ENCODE peak calls at places on chromosomes 3 and 15, in five cellular contexts. One of them, this sample, is unnamed.

GRCh38 chr15:55318588-55319494 is at the start of the genes PIGB and PIGBOS1:
- DNase-seq in body of pancreas: peak
- DNase-seq in left cardiac atrium: peak
- DNase-seq in hepatic stellate cell: peak
- DNase-seq in dermis microvascular lymphatic vessel endothelial cell: peak
- DNase-seq in this sample: peak

GRCh38 chr15:55742927-55743614 is at the start of gene PRTG:
- DNase-seq in hepatic stellate cell: peak
- DNase-seq in body of pancreas: peak
- DNase-seq in dermis microvascular lymphatic vessel endothelial cell: peak
- DNase-seq in left cardiac atrium: peak
- DNase-seq in this sample: peak

GRCh38 chr15:81377871-81378270 is 3.9 kb upstream of the TMC3 start:
- DNase-seq in body of pancreas: no peak
- DNase-seq in left cardiac atrium: no peak
- DNase-seq in hepatic stellate cell: no peak
- DNase-seq in dermis microvascular lymphatic vessel endothelial cell: no peak
- DNase-seq in this sample: no peak

GRCh38 chr3:193589616-193590015 is 3.4 kb upstream of the OPA1 start:
- DNase-seq in body of pancreas: no peak
- DNase-seq in hepatic stellate cell: no peak
- DNase-seq in dermis microvascular lymphatic vessel endothelial cell: no peak
- DNase-seq in left cardiac atrium: no peak
- DNase-seq in this sample: no peak

GRCh38 chr15:78211189-78211921 is 23.0 kb downstream of the ACSBG1 start:
- DNase-seq in body of pancreas: peak
- DNase-seq in dermis microvascular lymphatic vessel endothelial cell: no peak
- DNase-seq in hepatic stellate cell: no peak
- DNase-seq in left cardiac atrium: no peak
- DNase-seq in this sample: no peak

GRCh38 chr3:37988931-37989525 is 1.6 kb upstream of the VILL start:
- DNase-seq in dermis microvascular lymphatic vessel endothelial cell: no peak
- DNase-seq in hepatic stellate cell: no peak
- DNase-seq in left cardiac atrium: no peak
- DNase-seq in body of pancreas: peak
- DNase-seq in this sample: no peak

GRCh38 chr3:30112904-30113484 is 493.4 kb upstream of the TGFBR2 start:
- DNase-seq in body of pancreas: no peak
- DNase-seq in dermis microvascular lymphatic vessel endothelial cell: peak
- DNase-seq in left cardiac atrium: no peak
- DNase-seq in hepatic stellate cell: no peak
- DNase-seq in this sample: no peak

GRCh38 chr15:48066456-48066855 is 54.3 kb upstream of the SLC24A5 start:
- DNase-seq in dermis microvascular lymphatic vessel endothelial cell: no peak
- DNase-seq in hepatic stellate cell: no peak
- DNase-seq in left cardiac atrium: no peak
- DNase-seq in body of pancreas: no peak
- DNase-seq in this sample: no peak

GRCh38 chr3:151265866-151266265 is 12.5 kb downstream of the P2RY14 start:
- DNase-seq in hepatic stellate cell: no peak
- DNase-seq in dermis microvascular lymphatic vessel endothelial cell: no peak
- DNase-seq in body of pancreas: no peak
- DNase-seq in left cardiac atrium: no peak
- DNase-seq in this sample: no peak

GRCh38 chr15:100598655-100599054 is 3.3 kb downstream of the LINS1 start:
- DNase-seq in hepatic stellate cell: no peak
- DNase-seq in left cardiac atrium: no peak
- DNase-seq in dermis microvascular lymphatic vessel endothelial cell: no peak
- DNase-seq in body of pancreas: no peak
- DNase-seq in this sample: no peak

GRCh38 chr3:177615015-177615414 is 417.7 kb upstream of the TBL1XR1 start:
- DNase-seq in dermis microvascular lymphatic vessel endothelial cell: peak
- DNase-seq in body of pancreas: peak
- DNase-seq in left cardiac atrium: peak
- DNase-seq in hepatic stellate cell: peak
- DNase-seq in this sample: peak

GRCh38 chr15:25780479-25781255 is 82.5 kb downstream of the ATP10A start:
- DNase-seq in body of pancreas: no peak
- DNase-seq in left cardiac atrium: no peak
- DNase-seq in dermis microvascular lymphatic vessel endothelial cell: no peak
- DNase-seq in hepatic stellate cell: no peak
- DNase-seq in this sample: no peak

GRCh38 chr3:23676093-23676492 is 129.7 kb upstream of the UBE2E1 start:
- DNase-seq in left cardiac atrium: no peak
- DNase-seq in hepatic stellate cell: peak
- DNase-seq in body of pancreas: no peak
- DNase-seq in dermis microvascular lymphatic vessel endothelial cell: no peak
- DNase-seq in this sample: no peak

GRCh38 chr3:127784865-127785710 is 37.2 kb downstream of the MGLL start:
- DNase-seq in hepatic stellate cell: no peak
- DNase-seq in body of pancreas: no peak
- DNase-seq in left cardiac atrium: no peak
- DNase-seq in dermis microvascular lymphatic vessel endothelial cell: peak
- DNase-seq in this sample: no peak

GRCh38 chr3:150210461-150211110 is 197.5 kb upstream of the TSC22D2 start:
- DNase-seq in dermis microvascular lymphatic vessel endothelial cell: no peak
- DNase-seq in left cardiac atrium: no peak
- DNase-seq in hepatic stellate cell: no peak
- DNase-seq in body of pancreas: no peak
- DNase-seq in this sample: no peak

GRCh38 chr3:71112576-71112975 is 471.0 kb downstream of the FOXP1 start:
- DNase-seq in hepatic stellate cell: no peak
- DNase-seq in dermis microvascular lymphatic vessel endothelial cell: peak
- DNase-seq in left cardiac atrium: no peak
- DNase-seq in body of pancreas: no peak
- DNase-seq in this sample: no peak

GRCh38 chr3:11530153-11530721 is 113.5 kb downstream of the VGLL4 start:
- DNase-seq in body of pancreas: no peak
- DNase-seq in left cardiac atrium: peak
- DNase-seq in dermis microvascular lymphatic vessel endothelial cell: no peak
- DNase-seq in hepatic stellate cell: peak
- DNase-seq in this sample: peak

GRCh38 chr15:31083394-31083790 is 18.1 kb downstream of the TRPM1 start:
- DNase-seq in dermis microvascular lymphatic vessel endothelial cell: no peak
- DNase-seq in body of pancreas: peak
- DNase-seq in left cardiac atrium: no peak
- DNase-seq in hepatic stellate cell: no peak
- DNase-seq in this sample: no peak

GRCh38 chr3:11907667-11908660 is 61.3 kb upstream of the TAMM41 start:
- DNase-seq in left cardiac atrium: no peak
- DNase-seq in body of pancreas: no peak
- DNase-seq in hepatic stellate cell: no peak
- DNase-seq in dermis microvascular lymphatic vessel endothelial cell: no peak
- DNase-seq in this sample: no peak

GRCh38 chr15:41809121-41809520 is 18.8 kb upstream of the JMJD7 start:
- DNase-seq in hepatic stellate cell: no peak
- DNase-seq in left cardiac atrium: no peak
- DNase-seq in dermis microvascular lymphatic vessel endothelial cell: no peak
- DNase-seq in body of pancreas: no peak
- DNase-seq in this sample: no peak

GRCh38 chr3:129824926-129825541 is 68.5 kb downstream of the TMCC1 start:
- DNase-seq in dermis microvascular lymphatic vessel endothelial cell: peak
- DNase-seq in hepatic stellate cell: peak
- DNase-seq in left cardiac atrium: peak
- DNase-seq in body of pancreas: peak
- DNase-seq in this sample: no peak

GRCh38 chr15:48631191-48631770 is 14.2 kb downstream of the FBN1 start:
- DNase-seq in hepatic stellate cell: no peak
- DNase-seq in body of pancreas: no peak
- DNase-seq in left cardiac atrium: peak
- DNase-seq in dermis microvascular lymphatic vessel endothelial cell: no peak
- DNase-seq in this sample: no peak

GRCh38 chr3:62601238-62601856 is 228.0 kb upstream of the FEZF2 start:
- DNase-seq in left cardiac atrium: no peak
- DNase-seq in dermis microvascular lymphatic vessel endothelial cell: peak
- DNase-seq in hepatic stellate cell: peak
- DNase-seq in body of pancreas: no peak
- DNase-seq in this sample: no peak

GRCh38 chr15:56242576-56243116 is 1.0 kb downstream of the RFX7 start:
- DNase-seq in dermis microvascular lymphatic vessel endothelial cell: no peak
- DNase-seq in hepatic stellate cell: no peak
- DNase-seq in body of pancreas: no peak
- DNase-seq in left cardiac atrium: no peak
- DNase-seq in this sample: no peak

GRCh38 chr3:168885028-168885427 is 778.5 kb downstream of the MECOM start:
- DNase-seq in left cardiac atrium: no peak
- DNase-seq in hepatic stellate cell: peak
- DNase-seq in body of pancreas: no peak
- DNase-seq in dermis microvascular lymphatic vessel endothelial cell: no peak
- DNase-seq in this sample: no peak

GRCh38 chr3:115100172-115100571 is 46.9 kb downstream of the ZBTB20 start:
- DNase-seq in dermis microvascular lymphatic vessel endothelial cell: peak
- DNase-seq in hepatic stellate cell: no peak
- DNase-seq in left cardiac atrium: no peak
- DNase-seq in body of pancreas: peak
- DNase-seq in this sample: peak

GRCh38 chr15:62636823-62637320 is 405.7 kb upstream of the TPM1 start:
- DNase-seq in hepatic stellate cell: no peak
- DNase-seq in left cardiac atrium: no peak
- DNase-seq in dermis microvascular lymphatic vessel endothelial cell: no peak
- DNase-seq in body of pancreas: no peak
- DNase-seq in this sample: no peak

GRCh38 chr3:196080997-196081833 is 675 bp downstream of the TFRC start:
- DNase-seq in dermis microvascular lymphatic vessel endothelial cell: no peak
- DNase-seq in body of pancreas: peak
- DNase-seq in left cardiac atrium: peak
- DNase-seq in hepatic stellate cell: peak
- DNase-seq in this sample: peak

GRCh38 chr15:42494998-42495360 is 455 bp upstream of the SNAP23 start:
- DNase-seq in left cardiac atrium: peak
- DNase-seq in hepatic stellate cell: peak
- DNase-seq in body of pancreas: peak
- DNase-seq in dermis microvascular lymphatic vessel endothelial cell: no peak
- DNase-seq in this sample: peak

GRCh38 chr15:70096215-70096974 is 1.3 kb downstream of the TLE3 start:
- DNase-seq in left cardiac atrium: peak
- DNase-seq in body of pancreas: peak
- DNase-seq in dermis microvascular lymphatic vessel endothelial cell: no peak
- DNase-seq in hepatic stellate cell: peak
- DNase-seq in this sample: peak

GRCh38 chr3:182621435-182622240 is 171.7 kb upstream of the ATP11B start:
- DNase-seq in left cardiac atrium: no peak
- DNase-seq in body of pancreas: no peak
- DNase-seq in dermis microvascular lymphatic vessel endothelial cell: no peak
- DNase-seq in hepatic stellate cell: no peak
- DNase-seq in this sample: no peak

GRCh38 chr3:123328851-123329635 is 119.8 kb downstream of the ADCY5 start:
- DNase-seq in hepatic stellate cell: peak
- DNase-seq in left cardiac atrium: peak
- DNase-seq in body of pancreas: peak
- DNase-seq in dermis microvascular lymphatic vessel endothelial cell: peak
- DNase-seq in this sample: peak

GRCh38 chr3:188697127-188697526 is 474.6 kb upstream of the TPRG1 start:
- DNase-seq in body of pancreas: no peak
- DNase-seq in hepatic stellate cell: no peak
- DNase-seq in left cardiac atrium: no peak
- DNase-seq in dermis microvascular lymphatic vessel endothelial cell: no peak
- DNase-seq in this sample: no peak